ENCODE peak calls at places on chromosomes 3 and 15, in four cellular contexts. J, W, P and A are unnamed samples.

GRCh38 chr3:126064627-126065258 is 19.2 kb downstream of the SLC41A3 start:
- DNase-seq in W (no peak), J (no peak), P (no peak), A (no peak)

GRCh38 chr15:70147778-70148177 is 50.1 kb upstream of the TLE3 start:
- DNase-seq in P (no peak), J (no peak), W (no peak), A (no peak)

GRCh38 chr15:23823508-23823907 is 136.4 kb upstream of the NDN start:
- DNase-seq in W (no peak), P (peak; percentile 29), J (no peak), A (no peak)

GRCh38 chr3:52983336-52983807 is 62.5 kb downstream of the SFMBT1 start:
- DNase-seq in P (no peak), W (no peak), J (no peak), A (peak; percentile 88)

GRCh38 chr15:31461375-31461774 is 134.7 kb downstream of the KLF13 start:
- DNase-seq in W (no peak), J (no peak), P (no peak), A (no peak)

GRCh38 chr3:194129581-194130133 is 6.3 kb upstream of the HES1 start:
- DNase-seq in P (peak; percentile 80), W (no peak), J (no peak), A (no peak)

GRCh38 chr15:79185199-79185598 is 94.6 kb upstream of the RASGRF1 start:
- DNase-seq in J (no peak), P (no peak), W (peak; percentile 46), A (no peak)

GRCh38 chr3:134883697-134884385 is 88.8 kb downstream of the EPHB1 start:
- DNase-seq in W (no peak), P (no peak), J (no peak), A (no peak)

GRCh38 chr3:99941211-99941610 is 123.5 kb downstream of the CMSS1 start:
- DNase-seq in J (no peak), P (no peak), W (no peak), A (no peak)

GRCh38 chr3:58383904-58384303 is 49.7 kb downstream of the PDHB start:
- DNase-seq in P (no peak), J (no peak), W (no peak), A (no peak)

GRCh38 chr3:170689218-170689874 is 103.5 kb upstream of the SLC7A14 start:
- DNase-seq in J (peak; percentile 10), W (no peak), P (no peak), A (no peak)

GRCh38 chr15:48855501-48856440 is 22.2 kb upstream of the EID1 start:
- DNase-seq in P (peak; percentile 33), W (peak; percentile 15), J (peak; percentile 15), A (no peak)

GRCh38 chr15:99632521-99632920 is 66.7 kb downstream of the MEF2A start:
- DNase-seq in W (no peak), P (no peak), J (no peak), A (no peak)

GRCh38 chr15:68639926-68640600 is 61.3 kb downstream of the CORO2B start:
- DNase-seq in P (no peak), J (no peak), W (no peak), A (no peak)

GRCh38 chr3:149443545-149443912 is 31.0 kb upstream of the TM4SF4 start:
- DNase-seq in J (no peak), P (no peak), W (no peak), A (no peak)

GRCh38 chr3:196951371-196951770 is 9.0 kb upstream of the NCBP2 start:
- DNase-seq in P (peak; percentile 56), J (no peak), W (no peak), A (no peak)

GRCh38 chr3:110413291-110413690 is 658.3 kb upstream of the NECTIN3 start:
- DNase-seq in P (no peak), J (no peak), W (no peak), A (no peak)

GRCh38 chr3:44648564-44649229 is at the start of gene ZNF35:
- DNase-seq in W (peak; percentile 91), J (peak; percentile 75), P (no peak), A (peak; percentile 41)

DNA sequence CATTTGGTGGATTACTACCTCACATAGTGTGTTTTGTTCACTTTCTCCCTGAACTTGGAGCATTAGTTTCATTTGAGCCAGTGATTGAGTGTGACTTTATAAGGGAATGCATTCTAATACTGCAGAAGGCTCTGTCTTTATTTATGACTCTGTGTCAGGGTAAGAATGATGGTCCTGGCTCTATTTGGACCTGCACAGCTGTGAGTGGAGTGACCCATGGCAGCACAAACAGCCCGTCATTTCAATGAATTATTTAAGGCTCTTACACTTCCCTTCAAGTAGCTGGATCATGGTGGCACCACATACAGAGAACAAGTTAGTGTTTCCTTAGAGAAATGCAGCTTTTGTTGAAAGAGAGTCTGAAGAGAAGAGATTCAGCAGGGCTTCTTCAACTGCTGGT is 16.4 kb downstream of the TMEM108 start:
- DNase-seq in P (no peak), W (no peak), J (no peak), A (no peak)
- TF ChIP-seq CHD4 in P (no peak), W (no peak), J (no peak), A (no peak)

DNA sequence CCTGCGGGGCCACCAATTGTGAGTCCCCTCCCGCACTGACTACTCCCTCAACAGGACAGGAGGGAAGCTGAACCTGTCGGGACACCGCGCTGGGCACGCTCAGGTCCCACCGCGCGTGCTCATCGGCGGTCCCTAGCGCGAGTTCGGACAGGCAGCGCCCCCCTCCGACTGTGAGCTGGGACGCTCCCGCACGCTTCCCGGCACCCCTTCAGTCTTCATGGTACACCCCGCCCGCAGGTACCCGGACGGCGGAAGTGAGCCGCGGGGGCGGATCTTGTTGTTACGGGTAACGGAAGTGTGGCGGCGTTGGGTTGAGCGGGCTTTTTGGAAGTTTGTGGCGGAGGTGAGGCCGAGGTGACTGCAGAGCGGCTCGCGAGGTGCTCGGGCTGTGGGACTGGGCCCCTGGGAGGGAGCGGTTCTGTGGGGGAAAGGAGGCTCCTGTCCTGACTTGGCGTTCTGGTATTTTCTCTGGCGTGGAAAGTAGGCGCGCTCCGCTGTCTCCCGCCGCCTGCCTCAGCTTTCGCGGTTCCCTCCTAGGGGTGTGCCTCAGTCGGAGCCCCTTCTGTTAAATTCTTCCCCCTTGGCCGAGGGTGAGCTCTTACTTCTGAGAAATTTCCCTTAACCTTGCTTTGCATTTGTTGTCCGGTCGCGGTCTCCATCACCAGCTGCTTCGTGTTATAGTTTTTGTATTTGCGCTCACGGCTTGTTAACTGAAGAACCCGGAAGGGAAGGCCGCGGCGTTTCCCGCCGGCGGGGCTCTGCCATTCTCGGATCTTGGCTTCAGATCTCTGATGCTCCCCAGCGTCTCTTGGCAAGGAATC is at the start of gene FANCI:
- DNase-seq in J (peak; percentile 96), P (peak; percentile 87), W (peak; percentile 96), A (peak; percentile 70)
- TF ChIP-seq POLR2A in J (peak; percentile 85), P (peak; percentile 81), W (peak; percentile 89), A (peak; percentile 80)

GRCh38 chr3:123833398-123833785 is 50.7 kb downstream of the MYLK start:
- DNase-seq in J (no peak), W (no peak), P (no peak), A (no peak)
- TF ChIP-seq CHD4 in J (no peak), W (no peak), P (no peak), A (no peak)

GRCh38 chr15:63277044-63277892 is at the start of gene APH1B:
- DNase-seq in P (peak; percentile 31), W (peak; percentile 96), J (peak; percentile 69), A (no peak)
- TF ChIP-seq POLR2A in P (peak; percentile 70), W (peak; percentile 87), J (peak; percentile 95), A (peak; percentile 89)

GRCh38 chr3:54358327-54358726 is 236.0 kb downstream of the CACNA2D3 start:
- DNase-seq in P (no peak), J (no peak), W (no peak), A (no peak)

GRCh38 chr3:54358969-54359648 is 236.8 kb downstream of the CACNA2D3 start:
- DNase-seq in P (no peak), W (no peak), J (no peak), A (no peak)

GRCh38 chr3:54361884-54362283 is 239.5 kb downstream of the CACNA2D3 start:
- DNase-seq in P (no peak), J (no peak), W (no peak), A (no peak)

GRCh38 chr3:54357307-54357706 is 235.0 kb downstream of the CACNA2D3 start:
- DNase-seq in W (no peak), P (no peak), J (no peak), A (no peak)

DNA sequence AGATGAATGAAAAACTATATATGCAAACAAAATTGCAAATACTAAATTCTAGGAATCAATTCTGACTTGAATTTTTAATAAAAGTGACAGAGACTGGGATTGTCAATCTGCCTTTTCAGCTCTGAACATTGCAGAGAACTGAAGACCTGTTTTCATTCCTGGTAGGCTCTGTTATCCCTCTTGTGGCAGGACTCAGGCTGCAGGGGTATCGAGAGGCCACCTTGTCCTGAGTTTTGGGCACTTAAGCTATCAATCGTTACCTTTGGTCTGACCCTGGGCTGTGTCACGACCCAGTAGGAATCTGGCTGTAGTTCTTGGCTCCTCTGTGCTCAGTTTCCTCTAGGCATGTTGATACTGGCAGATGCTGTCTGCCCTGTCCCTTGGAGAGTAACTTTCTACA is 238.0 kb downstream of the CACNA2D3 start:
- DNase-seq in W (no peak), P (no peak), J (no peak), A (no peak)
- TF ChIP-seq CHD4 in W (no peak), P (no peak), J (no peak), A (no peak)

GRCh38 chr3:160755776-160756304 is at the start of gene PPM1L:
- DNase-seq in J (peak; percentile 15), W (peak; percentile 48), P (no peak), A (no peak)
- TF ChIP-seq POLR2A in J (no peak), W (no peak), P (no peak), A (no peak)

DNA sequence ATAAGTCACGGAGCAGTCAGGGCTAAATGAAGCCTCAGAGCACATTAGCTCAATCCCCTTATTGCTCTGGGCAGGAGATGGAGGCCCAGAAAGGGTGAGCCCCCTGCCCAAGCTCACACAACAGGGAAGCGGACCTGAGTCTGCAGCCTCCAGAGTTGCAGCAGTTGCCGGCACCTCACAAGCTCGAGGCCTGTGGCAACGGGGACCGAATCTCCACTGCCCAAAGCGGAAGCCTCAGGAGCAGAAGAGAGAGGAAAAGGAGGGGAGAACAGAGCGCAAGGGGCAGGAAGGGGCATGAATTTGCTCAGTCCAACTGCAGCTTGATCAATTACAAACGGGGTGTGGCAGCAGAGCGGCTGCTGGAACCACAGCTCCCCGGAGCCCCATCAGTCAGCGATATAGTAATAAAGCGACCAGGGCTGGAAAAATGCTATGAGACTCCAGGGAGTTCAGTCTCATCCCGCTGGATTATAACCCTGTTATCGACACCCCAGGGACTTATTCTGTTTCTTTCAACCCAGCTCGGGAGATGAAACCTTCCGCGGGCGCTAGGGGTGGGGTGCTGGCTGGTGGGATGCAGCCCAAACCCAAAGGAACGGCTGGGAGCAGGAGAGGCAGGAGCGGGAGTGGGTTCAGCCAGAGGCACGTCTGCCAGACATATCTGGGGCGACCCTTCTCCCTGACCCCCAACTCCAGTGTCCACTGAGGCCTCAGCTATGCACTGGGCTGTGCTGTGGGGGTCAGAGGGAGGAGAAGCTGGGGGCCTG is 219.7 kb upstream of the LINGO1 start:
- DNase-seq in W (no peak), J (no peak), P (no peak), A (no peak)
- TF ChIP-seq CHD4 in W (no peak), J (no peak), P (no peak), A (no peak)